ENCODE peak calls at places on chromosomes 11 and 22, in five cellular contexts. X is H1, Y is GM12878, J is HepG2, D is NT2/D1. F is an unnamed sample.

GRCh38 chr22:37233751-37234631 is 10.1 kb downstream of the RAC2 start:
- DNase-seq in D (no peak), Y (no peak), X (no peak), J (no peak), F (no peak)

GRCh38 chr11:13207665-13208594 is 69.7 kb upstream of the BMAL1 start:
- DNase-seq in D (no peak), Y (no peak), J (peak; percentile 54), X (no peak), F (no peak)

GRCh38 chr11:85685820-85686459 is at the start of gene CCDC89:
- DNase-seq in Y (no peak), D (no peak), X (no peak), J (peak; percentile 68), F (peak; percentile 78)

GRCh38 chr11:74707602-74708510 is 23.4 kb downstream of the CHRDL2 start:
- DNase-seq in X (no peak), Y (no peak), D (no peak), J (no peak), F (no peak)

GRCh38 chr11:34840736-34841386 is 75.3 kb downstream of the APIP start:
- DNase-seq in X (no peak), J (peak; percentile 57), D (peak; percentile 15), Y (no peak), F (peak; percentile 60)

GRCh38 chr11:7251836-7252682 is at the start of gene SYT9:
- DNase-seq in D (peak; percentile 63), J (no peak), X (peak; percentile 43), Y (no peak), F (peak; percentile 64)

GRCh38 chr11:134008593-134008992 is 51.8 kb upstream of the IGSF9B start:
- DNase-seq in D (peak; percentile 27), J (no peak), X (no peak), Y (no peak), F (no peak)

GRCh38 chr22:22666307-22667091 is 22.1 kb downstream of the GGTLC2 start:
- DNase-seq in J (peak; percentile 11), Y (no peak), D (no peak), X (no peak), F (peak; percentile 52)

GRCh38 chr22:23402275-23403151 is 177.6 kb downstream of the IGLL1 start:
- DNase-seq in X (peak; percentile 53), Y (no peak), D (peak; percentile 48), J (peak; percentile 67), F (peak; percentile 91)

GRCh38 chr11:63901660-63902059 is 15.3 kb downstream of the RCOR2 start:
- DNase-seq in X (no peak), Y (no peak), D (no peak), J (no peak), F (no peak)

GRCh38 chr22:19723165-19723989 is at the start of gene GP1BB:
- DNase-seq in Y (no peak), J (no peak), D (no peak), X (no peak), F (peak; percentile 65)

GRCh38 chr11:55655096-55655495 is 6.9 kb upstream of the OR4C6 start:
- DNase-seq in J (no peak), D (no peak), Y (no peak), X (no peak), F (no peak)

GRCh38 chr22:32542332-32543019 is 67.9 kb downstream of the FBXO7 start:
- DNase-seq in D (no peak), J (no peak), Y (no peak), X (no peak), F (no peak)

GRCh38 chr11:75815345-75815983 is 454 bp downstream of the UVRAG start:
- DNase-seq in Y (no peak), X (no peak), J (no peak), D (no peak), F (peak; percentile 51)

GRCh38 chr11:123431619-123432018 is 1.6 kb downstream of the GRAMD1B start:
- DNase-seq in Y (no peak), D (no peak), J (no peak), X (no peak), F (no peak)

GRCh38 chr22:43570531-43571144 is 158.8 kb downstream of the MPPED1 start:
- DNase-seq in Y (no peak), D (no peak), X (no peak), J (no peak), F (no peak)

GRCh38 chr22:34429314-34429713 is 509.0 kb upstream of the LARGE1 start:
- DNase-seq in D (no peak), X (no peak), J (no peak), Y (no peak), F (no peak)

GRCh38 chr22:49592780-49593501 is 234.7 kb downstream of the BRD1 start:
- DNase-seq in X (no peak), D (no peak), J (no peak), Y (no peak), F (no peak)

GRCh38 chr11:46675288-46675851 is 25.0 kb downstream of the ARHGAP1 start:
- DNase-seq in Y (no peak), D (no peak), X (no peak), J (peak; percentile 55), F (no peak)

DNA sequence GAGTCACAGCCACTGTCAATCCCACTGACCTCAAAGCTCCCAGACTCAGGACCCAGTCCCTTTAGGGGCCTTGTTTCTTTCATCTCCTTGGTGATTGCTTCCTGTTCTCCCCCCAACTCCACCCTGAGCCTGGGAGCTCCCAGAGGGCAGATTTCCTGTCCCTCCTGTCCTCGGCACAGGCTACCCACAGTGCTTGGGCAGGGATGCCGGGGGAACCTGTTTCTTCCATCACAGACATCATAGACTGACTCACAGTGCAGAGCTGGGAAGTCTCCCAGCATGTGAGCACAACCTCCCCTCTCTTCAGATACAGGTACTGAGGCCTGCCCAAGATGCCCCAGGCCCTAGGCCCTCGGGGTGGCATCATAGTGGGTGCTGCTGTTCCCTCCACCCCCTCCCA is 16.6 kb downstream of the TRIM29 start:
- DNase-seq in X (no peak), J (no peak), Y (no peak), D (no peak), F (no peak)
- TF ChIP-seq SUZ12 in X (no peak), J (no peak), Y (no peak), D (no peak), F (no peak)

GRCh38 chr22:29706493-29706892 is 13.3 kb upstream of the CABP7 start:
- DNase-seq in X (no peak), D (no peak), Y (no peak), J (no peak), F (no peak)
- TF ChIP-seq SUZ12 in X (no peak), D (no peak), Y (no peak), J (no peak), F (no peak)

DNA sequence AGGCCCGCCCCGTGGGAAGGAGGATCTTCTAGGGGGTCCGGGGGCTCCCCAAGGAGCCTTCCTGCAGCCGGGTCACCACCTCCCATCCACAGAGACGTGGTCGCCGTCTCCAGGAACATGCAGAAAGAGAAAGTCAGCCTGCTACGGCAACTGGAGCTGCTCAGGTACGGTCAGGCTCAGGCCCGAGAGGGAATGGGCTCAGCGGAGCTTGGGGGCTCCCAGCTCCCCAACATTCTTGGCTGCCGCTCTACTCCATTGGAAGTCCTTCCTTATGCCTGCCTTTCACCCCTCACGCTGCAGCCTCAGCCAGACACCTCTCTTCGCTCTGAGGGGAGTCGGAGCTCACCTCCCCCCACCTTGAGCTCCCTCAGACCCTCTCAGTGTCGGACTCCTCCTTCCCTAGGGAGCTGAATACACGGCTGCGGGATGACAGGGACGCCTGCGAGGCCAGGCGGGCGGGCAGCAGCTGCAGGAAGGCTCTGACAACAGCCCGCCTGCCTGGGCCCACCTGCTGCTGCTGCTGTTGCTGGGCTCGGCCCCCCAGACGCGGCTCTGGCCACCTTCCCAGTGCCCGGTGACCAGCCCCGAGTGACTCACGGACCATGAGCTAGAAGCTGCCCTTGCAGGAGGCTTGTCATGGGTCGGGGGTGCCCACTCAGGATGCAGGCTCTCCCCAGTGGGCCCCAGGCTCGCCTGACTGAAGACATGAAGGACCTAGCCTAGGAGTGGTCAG is 1.5 kb upstream of the CD151 start:
- DNase-seq in J (no peak), Y (no peak), D (no peak), X (no peak), F (no peak)
- TF ChIP-seq SUZ12 in J (no peak), Y (no peak), D (no peak), X (no peak), F (no peak)

DNA sequence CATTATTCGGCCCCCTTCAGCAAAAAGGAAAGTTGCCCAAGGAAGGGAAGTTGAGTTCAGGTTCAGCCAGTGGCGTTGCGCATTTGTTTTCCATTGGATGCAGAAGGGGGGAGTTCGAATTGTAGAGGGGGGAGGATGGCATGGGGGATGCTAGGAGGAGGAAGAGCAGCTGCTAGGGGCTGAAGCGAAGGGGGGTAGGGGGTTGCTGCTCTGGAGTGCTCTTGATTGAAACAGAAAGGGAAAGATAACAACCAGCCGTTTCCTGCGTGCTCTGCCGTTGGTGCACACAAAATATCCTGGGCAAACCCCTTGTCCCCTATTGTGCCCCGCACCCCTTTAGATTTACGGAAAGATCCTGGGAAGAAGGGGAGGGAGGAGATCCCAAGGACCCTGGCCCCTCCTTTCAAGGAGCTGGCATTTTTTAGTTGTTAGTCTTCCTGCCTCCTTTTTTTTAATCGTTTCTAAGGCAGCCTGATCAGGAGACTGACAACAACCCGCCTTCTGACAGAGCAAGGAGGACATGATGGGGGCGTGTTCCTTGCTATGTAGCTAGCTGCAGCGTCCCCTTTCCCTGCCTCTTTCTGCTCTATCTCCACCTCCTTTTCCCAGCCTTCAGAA is 2.1 kb downstream of the KMT2A start:
- DNase-seq in J (no peak), X (no peak), D (no peak), Y (no peak), F (peak; percentile 54)
- TF ChIP-seq SUZ12 in J (no peak), X (no peak), D (no peak), Y (no peak), F (no peak)

GRCh38 chr22:46977656-46978343 is 215.3 kb downstream of the TBC1D22A start:
- DNase-seq in D (no peak), J (no peak), X (no peak), Y (no peak), F (no peak)
- TF ChIP-seq SUZ12 in D (no peak), J (no peak), X (no peak), Y (no peak), F (no peak)

GRCh38 chr22:46876357-46876934 is 114.0 kb downstream of the TBC1D22A start:
- DNase-seq in D (no peak), X (no peak), J (no peak), Y (no peak), F (no peak)
- TF ChIP-seq SUZ12 in D (no peak), X (no peak), J (no peak), Y (no peak), F (no peak)